ENCODE peak calls at places on chromosomes 4 and X, in five cellular contexts. H is neuronal stem cell, B is mesenchymal stem cell, W is AG10803, V is hepatocyte. J is an unnamed sample.
A peak's percentile ranks its signal among the peaks of the same experiment; 100 is the strongest.

GRCh38 chrX:153769865-153770605 is 6.0 kb downstream of the PLXNB3 start:
- DNase-seq in H (no peak), B (no peak), W (no peak), V (no peak), J (no peak)

GRCh38 chr4:87557348-87557747 is 28.2 kb upstream of the SPARCL1 start:
- DNase-seq in H (no peak), B (no peak), W (no peak), V (no peak), J (no peak)

GRCh38 chr4:128306992-128307581 is 19.5 kb upstream of the PGRMC2 start:
- DNase-seq in H (no peak), B (no peak), W (no peak), V (no peak), J (peak; percentile 4)

GRCh38 chr4:113153529-113154101 is 104.2 kb downstream of the ANK2 start:
- DNase-seq in H (no peak), B (no peak), W (no peak), V (peak; percentile 66), J (peak; percentile 61)

GRCh38 chrX:118324588-118324987 is 21.3 kb upstream of the WDR44 start:
- DNase-seq in H (no peak), B (no peak), W (no peak), V (no peak), J (no peak)

GRCh38 chr4:10198365-10198764 is 81.8 kb upstream of the WDR1 start:
- DNase-seq in H (no peak), B (no peak), W (no peak), V (no peak), J (no peak)

GRCh38 chr4:144903953-144904711 is 193.9 kb downstream of the ANAPC10 start:
- DNase-seq in H (no peak), B (no peak), W (no peak), V (no peak), J (peak; percentile 24)

GRCh38 chrX:125374169-125374568 is 54.5 kb downstream of the TEX13C start:
- DNase-seq in H (no peak), B (no peak), W (no peak), V (no peak), J (no peak)

GRCh38 chr4:110058677-110059076 is 139.7 kb downstream of the ELOVL6 start:
- DNase-seq in H (no peak), B (no peak), W (no peak), V (no peak), J (no peak)

GRCh38 chr4:109462297-109462696 is 28.7 kb downstream of the SEC24B start:
- DNase-seq in H (no peak), B (no peak), W (no peak), V (no peak), J (no peak)

GRCh38 chrX:113048480-113048879 is 207.8 kb upstream of the AMOT start:
- DNase-seq in H (no peak), B (no peak), W (no peak), V (no peak), J (no peak)

GRCh38 chr4:71449878-71450277 is 111.1 kb downstream of the SLC4A4 start:
- DNase-seq in H (no peak), B (no peak), W (no peak), V (no peak), J (no peak)

GRCh38 chrX:84441143-84441542 is 61.1 kb downstream of the HDX start:
- DNase-seq in H (no peak), B (peak; percentile 18), W (no peak), V (no peak), J (no peak)

GRCh38 chr4:127141857-127142256 is 490.9 kb upstream of the INTU start:
- DNase-seq in H (no peak), B (peak; percentile 90), W (peak; percentile 95), V (no peak), J (peak; percentile 88)
- H3K4me3 ChIP-seq in H (no peak overlapping the region), B (no peak overlapping the region), W (no peak overlapping the region), V (no peak overlapping the region), J (no peak overlapping the region)

GRCh38 chrX:30887288-30887687 is 1.8 kb downstream of the TAB3 start:
- DNase-seq in H (no peak), B (no peak), W (no peak), V (no peak), J (no peak)

GRCh38 chrX:30889147-30890125 is at the start of gene TAB3:
- DNase-seq in H (peak; percentile 89), B (peak; percentile 96), W (peak; percentile 96), V (peak; percentile 96), J (peak; percentile 97)

GRCh38 chrX:30888526-30889146 is 418 bp downstream of the TAB3 start:
- DNase-seq in H (no peak), B (peak; percentile 21), W (no peak), V (peak; percentile 39), J (no peak)

GRCh38 chrX:30885136-30885535 is 3.9 kb downstream of the TAB3 start:
- DNase-seq in H (no peak), B (no peak), W (no peak), V (no peak), J (no peak)

DNA sequence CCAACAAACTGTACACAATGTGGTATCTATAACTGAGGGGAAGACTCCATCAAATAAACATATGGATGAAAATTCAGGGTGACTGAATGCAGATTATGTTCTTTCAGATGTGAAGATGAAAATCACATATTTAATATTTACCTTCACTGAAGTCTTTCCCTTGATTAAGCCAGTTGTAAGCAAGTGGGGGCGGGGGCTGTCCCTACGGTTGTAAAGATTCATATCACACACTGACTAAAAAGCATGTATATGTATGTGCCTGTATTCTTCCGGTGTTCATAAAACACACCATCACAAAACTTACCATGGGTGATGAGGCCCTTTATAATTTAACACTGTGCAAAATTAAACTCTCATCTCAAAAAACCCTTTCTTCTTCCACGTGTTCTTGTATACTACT is 1.3 kb downstream of the TAB3 start:
- DNase-seq in H (no peak), B (no peak), W (no peak), V (no peak), J (no peak)
- H3K4me3 ChIP-seq in H (no peak overlapping the region), B (no peak overlapping the region), W (peak overlapping the region; percentile 76), V (peak overlapping the region; percentile 90), J (no peak overlapping the region)

DNA sequence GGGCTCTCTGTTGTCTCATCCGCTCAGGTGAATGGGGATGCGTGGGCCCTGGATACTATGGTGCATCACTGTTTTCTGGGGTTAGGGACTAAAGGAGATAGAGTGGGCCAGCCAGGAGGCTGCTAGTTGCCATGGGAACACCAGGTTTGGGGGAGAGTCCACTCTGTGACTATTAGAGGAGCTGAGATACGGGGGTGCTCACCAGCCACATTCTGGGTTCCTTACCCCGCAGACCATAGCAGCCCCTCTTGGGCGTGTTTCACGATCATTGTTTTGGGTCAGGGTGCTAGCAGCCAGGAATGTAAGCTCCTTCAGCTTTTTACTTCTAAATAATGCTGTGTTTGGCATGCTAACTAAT is 4.6 kb downstream of the EFNB1 start:
- DNase-seq in H (no peak), B (no peak), W (no peak), V (no peak), J (no peak)
- H3K4me3 ChIP-seq in H (no peak overlapping the region), B (no peak overlapping the region), W (no peak overlapping the region), V (no peak overlapping the region), J (no peak overlapping the region)

DNA sequence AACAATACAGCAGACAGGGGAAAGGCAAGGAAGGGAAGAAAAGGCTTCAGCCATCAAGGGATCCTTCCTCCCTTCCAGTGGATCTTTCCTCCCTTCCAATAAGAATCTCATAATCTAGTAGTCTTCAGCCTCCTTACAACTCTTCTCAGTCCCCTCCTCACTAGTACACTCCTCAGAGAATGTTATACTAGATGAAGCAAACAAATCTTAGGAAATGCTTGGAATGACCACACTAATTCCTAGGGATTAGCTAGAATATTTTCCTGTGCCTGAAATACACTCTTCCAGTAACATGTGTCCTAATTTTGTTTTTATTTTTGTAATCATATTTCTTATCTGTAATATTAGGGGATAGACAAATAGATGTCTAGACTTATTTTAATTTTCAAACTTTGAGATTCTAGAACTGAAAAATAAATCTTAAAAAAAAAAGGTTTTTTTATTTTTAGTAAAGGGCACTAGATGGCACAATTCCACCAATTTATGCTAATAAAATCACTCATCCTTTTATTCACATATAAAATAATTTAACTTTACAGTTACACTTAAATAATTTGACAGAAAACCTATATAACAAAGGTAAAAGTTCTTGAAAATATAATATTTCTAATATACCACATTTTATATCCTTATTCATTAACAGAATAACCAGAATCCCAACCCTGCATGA is 7.0 kb upstream of the STPG2 start:
- DNase-seq in H (no peak), B (no peak), W (peak; percentile 21), V (no peak), J (peak; percentile 20)
- H3K4me3 ChIP-seq in H (no peak overlapping the region), B (no peak overlapping the region), W (no peak overlapping the region), V (no peak overlapping the region), J (no peak overlapping the region)

DNA sequence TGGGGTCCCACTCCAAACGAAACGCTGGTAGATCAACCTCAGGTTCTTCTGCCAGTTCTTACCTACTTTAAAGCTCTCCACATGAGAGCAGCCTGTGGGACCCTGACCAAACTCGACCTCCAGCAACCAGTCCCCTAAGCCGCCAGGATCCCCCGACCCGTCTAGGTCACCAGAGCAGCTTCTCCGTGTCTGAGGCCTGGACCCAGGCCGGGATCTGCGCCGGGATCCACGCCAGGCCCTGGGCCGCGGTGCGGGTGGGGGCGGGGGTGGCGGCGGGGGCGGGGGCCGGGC is 1.4 kb downstream of the USP51 start:
- DNase-seq in H (peak; percentile 0), B (no peak), W (no peak), V (no peak), J (no peak)
- H3K4me3 ChIP-seq in H (peak overlapping the region; percentile 75), B (peak overlapping the region; percentile 47), W (peak overlapping the region; percentile 47), V (peak overlapping the region; percentile 36), J (peak overlapping the region; percentile 34)

DNA sequence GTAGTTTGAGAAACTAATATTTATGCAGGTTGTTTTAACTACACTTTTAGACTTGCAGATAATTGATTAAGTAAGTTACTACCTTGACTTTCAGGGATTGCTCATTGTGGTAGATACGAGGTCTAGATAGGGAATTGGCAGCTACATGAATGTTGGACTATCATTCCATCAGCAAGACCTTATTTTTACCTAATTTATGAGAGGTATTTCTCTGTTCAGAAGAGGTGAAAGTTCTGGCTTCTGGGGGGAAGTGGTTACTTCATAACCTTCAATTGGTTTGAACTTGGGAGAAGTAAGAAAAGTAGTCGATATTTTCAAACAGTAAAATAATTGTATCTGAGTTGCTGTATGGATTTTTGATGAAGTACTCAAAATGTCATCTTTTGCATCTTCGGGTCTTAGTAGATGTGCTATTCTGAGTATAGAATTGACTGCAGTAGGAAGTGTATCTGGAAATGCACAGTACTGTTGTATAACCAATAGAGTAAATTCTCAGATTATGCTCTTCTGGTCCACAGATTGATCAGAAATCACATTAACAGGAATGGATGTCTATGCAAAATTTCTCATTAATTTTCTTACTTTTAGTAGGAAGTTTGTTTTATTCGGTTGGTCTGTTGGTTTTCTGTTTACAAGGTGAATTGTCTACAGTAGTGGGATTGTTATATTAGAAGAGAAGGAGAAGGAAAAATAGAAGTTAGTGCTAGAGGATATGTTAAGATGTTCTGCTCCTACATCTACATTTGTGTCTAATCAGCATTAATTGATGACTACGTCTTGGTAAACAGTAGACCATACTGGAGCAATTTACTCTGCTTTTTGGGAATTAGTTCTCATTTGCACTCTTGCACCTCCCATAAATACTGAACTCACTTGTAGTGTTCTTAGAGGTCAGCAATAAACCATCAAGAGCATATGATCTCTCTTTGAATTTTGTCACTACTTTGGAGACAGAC is 3.0 kb downstream of the NFKB1 start:
- DNase-seq in H (no peak), B (peak; percentile 15), W (no peak), V (no peak), J (no peak)
- H3K4me3 ChIP-seq in H (no peak overlapping the region), B (no peak overlapping the region), W (no peak overlapping the region), V (no peak overlapping the region), J (peak overlapping the region; percentile 70)

J was measured in fibroblast of villous mesenchyme.